ENCODE peak calls at places on chromosomes 2 and 18, in nine cellular contexts. One of them, this sample, is unnamed.
A peak's percentile ranks its signal among the peaks of the same experiment; 100 is the strongest.

GRCh38 chr2:157182204-157182709 is 75.2 kb upstream of the GALNT5 start:
- DNase-seq in SHP77: peak; percentile 22
- DNase-seq in stimulated activated naive B cell treated with anti-CD40 and anti-IgM and Interleukin-4, amounts not matched to agents 10 μg/mL and 1 μg/mL and 100 μg/mL, for 72 hours: no peak
- DNase-seq in neuronal stem cell: no peak
- DNase-seq in substantia nigra: no peak
- DNase-seq in NCI-H2171 treated with DMSO at 0.1 percent for 48 hours: peak; percentile 78
- DNase-seq in CD4-positive, alpha-beta memory T cell: no peak
- DNase-seq in cerebellar cortex: peak; percentile 95
- DNase-seq in H7: no peak
- DNase-seq in this sample: peak; percentile 85

GRCh38 chr2:12816379-12817306 is 99.9 kb downstream of the TRIB2 start:
- DNase-seq in neuronal stem cell: no peak
- DNase-seq in CD4-positive, alpha-beta memory T cell: peak; percentile 28
- DNase-seq in SHP77: no peak
- DNase-seq in H7: no peak
- DNase-seq in cerebellar cortex: no peak
- DNase-seq in NCI-H2171 treated with DMSO at 0.1 percent for 48 hours: no peak
- DNase-seq in stimulated activated naive B cell treated with anti-CD40 and anti-IgM and Interleukin-4, amounts not matched to agents 10 μg/mL and 1 μg/mL and 100 μg/mL, for 72 hours: no peak
- DNase-seq in substantia nigra: no peak
- DNase-seq in this sample: no peak

GRCh38 chr2:74884866-74885265 is 50.9 kb downstream of the HK2 start:
- DNase-seq in substantia nigra: no peak
- DNase-seq in neuronal stem cell: no peak
- DNase-seq in H7: no peak
- DNase-seq in NCI-H2171 treated with DMSO at 0.1 percent for 48 hours: no peak
- DNase-seq in SHP77: no peak
- DNase-seq in stimulated activated naive B cell treated with anti-CD40 and anti-IgM and Interleukin-4, amounts not matched to agents 10 μg/mL and 1 μg/mL and 100 μg/mL, for 72 hours: no peak
- DNase-seq in CD4-positive, alpha-beta memory T cell: no peak
- DNase-seq in cerebellar cortex: no peak
- DNase-seq in this sample: no peak

GRCh38 chr18:7870855-7871254 is 303.7 kb downstream of the PTPRM start:
- DNase-seq in CD4-positive, alpha-beta memory T cell: no peak
- DNase-seq in NCI-H2171 treated with DMSO at 0.1 percent for 48 hours: no peak
- DNase-seq in SHP77: no peak
- DNase-seq in neuronal stem cell: no peak
- DNase-seq in cerebellar cortex: no peak
- DNase-seq in stimulated activated naive B cell treated with anti-CD40 and anti-IgM and Interleukin-4, amounts not matched to agents 10 μg/mL and 1 μg/mL and 100 μg/mL, for 72 hours: no peak
- DNase-seq in H7: no peak
- DNase-seq in substantia nigra: no peak
- DNase-seq in this sample: no peak

GRCh38 chr2:172438064-172438421 is 10.7 kb downstream of the ITGA6 start:
- DNase-seq in substantia nigra: no peak
- DNase-seq in H7: no peak
- DNase-seq in NCI-H2171 treated with DMSO at 0.1 percent for 48 hours: no peak
- DNase-seq in SHP77: no peak
- DNase-seq in stimulated activated naive B cell treated with anti-CD40 and anti-IgM and Interleukin-4, amounts not matched to agents 10 μg/mL and 1 μg/mL and 100 μg/mL, for 72 hours: no peak
- DNase-seq in CD4-positive, alpha-beta memory T cell: peak; percentile 45
- DNase-seq in cerebellar cortex: no peak
- DNase-seq in neuronal stem cell: no peak
- DNase-seq in this sample: no peak

GRCh38 chr2:204255469-204255868 is 289.8 kb upstream of the PARD3B start:
- DNase-seq in substantia nigra: no peak
- DNase-seq in H7: no peak
- DNase-seq in neuronal stem cell: no peak
- DNase-seq in CD4-positive, alpha-beta memory T cell: no peak
- DNase-seq in NCI-H2171 treated with DMSO at 0.1 percent for 48 hours: no peak
- DNase-seq in SHP77: no peak
- DNase-seq in stimulated activated naive B cell treated with anti-CD40 and anti-IgM and Interleukin-4, amounts not matched to agents 10 μg/mL and 1 μg/mL and 100 μg/mL, for 72 hours: no peak
- DNase-seq in cerebellar cortex: no peak
- DNase-seq in this sample: no peak

GRCh38 chr18:76679877-76680276 is 142.5 kb upstream of the ZNF236 start:
- DNase-seq in NCI-H2171 treated with DMSO at 0.1 percent for 48 hours: no peak
- DNase-seq in stimulated activated naive B cell treated with anti-CD40 and anti-IgM and Interleukin-4, amounts not matched to agents 10 μg/mL and 1 μg/mL and 100 μg/mL, for 72 hours: no peak
- DNase-seq in neuronal stem cell: no peak
- DNase-seq in SHP77: peak; percentile 74
- DNase-seq in H7: peak; percentile 74
- DNase-seq in cerebellar cortex: no peak
- DNase-seq in CD4-positive, alpha-beta memory T cell: no peak
- DNase-seq in substantia nigra: no peak
- DNase-seq in this sample: no peak

GRCh38 chr2:68935471-68935870 is 17.2 kb downstream of the GKN2 start:
- DNase-seq in H7: no peak
- DNase-seq in neuronal stem cell: no peak
- DNase-seq in SHP77: no peak
- DNase-seq in cerebellar cortex: no peak
- DNase-seq in substantia nigra: no peak
- DNase-seq in CD4-positive, alpha-beta memory T cell: no peak
- DNase-seq in NCI-H2171 treated with DMSO at 0.1 percent for 48 hours: no peak
- DNase-seq in stimulated activated naive B cell treated with anti-CD40 and anti-IgM and Interleukin-4, amounts not matched to agents 10 μg/mL and 1 μg/mL and 100 μg/mL, for 72 hours: no peak
- DNase-seq in this sample: no peak

GRCh38 chr2:238528953-238529781 is 102.4 kb downstream of the ASB1 start:
- DNase-seq in stimulated activated naive B cell treated with anti-CD40 and anti-IgM and Interleukin-4, amounts not matched to agents 10 μg/mL and 1 μg/mL and 100 μg/mL, for 72 hours: no peak
- DNase-seq in SHP77: peak; percentile 88
- DNase-seq in CD4-positive, alpha-beta memory T cell: no peak
- DNase-seq in NCI-H2171 treated with DMSO at 0.1 percent for 48 hours: no peak
- DNase-seq in H7: no peak
- DNase-seq in cerebellar cortex: no peak
- DNase-seq in substantia nigra: no peak
- DNase-seq in neuronal stem cell: no peak
- DNase-seq in this sample: no peak